ENCODE peak calls at places on chromosomes 11 and 22, in eight cellular contexts. One of them, this sample, is unnamed.
A peak's percentile ranks its signal among the peaks of the same experiment; 100 is the strongest.

GRCh38 chr11:61764606-61765260 is 12.3 kb downstream of the MYRF start:
- DNase-seq in K562: peak; percentile 59
- DNase-seq in WTC11: no peak
- DNase-seq in SK-N-SH: peak; percentile 88
- DNase-seq in IMR-90: no peak
- DNase-seq in GM12878: no peak
- DNase-seq in A549: no peak
- DNase-seq in HepG2: no peak
- DNase-seq in this sample: peak; percentile 63

GRCh38 chr22:27752771-27753170 is 48.8 kb downstream of the MN1 start:
- DNase-seq in IMR-90: no peak
- DNase-seq in SK-N-SH: no peak
- DNase-seq in K562: no peak
- DNase-seq in HepG2: no peak
- DNase-seq in WTC11: no peak
- DNase-seq in A549: peak; percentile 12
- DNase-seq in GM12878: no peak
- DNase-seq in this sample: no peak

GRCh38 chr22:50031189-50032091 is 18.9 kb upstream of the IL17REL start:
- DNase-seq in A549: no peak
- DNase-seq in GM12878: no peak
- DNase-seq in IMR-90: no peak
- DNase-seq in WTC11: no peak
- DNase-seq in HepG2: no peak
- DNase-seq in SK-N-SH: peak; percentile 33
- DNase-seq in K562: no peak
- DNase-seq in this sample: no peak

GRCh38 chr11:77071077-77071476 is 4.3 kb downstream of the CAPN5 start:
- DNase-seq in SK-N-SH: no peak
- DNase-seq in GM12878: no peak
- DNase-seq in A549: no peak
- DNase-seq in IMR-90: no peak
- DNase-seq in K562: no peak
- DNase-seq in HepG2: no peak
- DNase-seq in WTC11: no peak
- DNase-seq in this sample: no peak

GRCh38 chr11:126061707-126062678 is 673 bp downstream of the CDON start:
- DNase-seq in GM12878: no peak
- DNase-seq in HepG2: peak; percentile 66
- DNase-seq in IMR-90: peak; percentile 5
- DNase-seq in WTC11: peak; percentile 57
- DNase-seq in SK-N-SH: peak; percentile 56
- DNase-seq in K562: peak; percentile 24
- DNase-seq in A549: peak; percentile 52
- DNase-seq in this sample: peak; percentile 74

GRCh38 chr11:92882828-92883611 is 86.4 kb upstream of the MTNR1B start:
- DNase-seq in WTC11: no peak
- DNase-seq in SK-N-SH: no peak
- DNase-seq in HepG2: no peak
- DNase-seq in IMR-90: no peak
- DNase-seq in GM12878: no peak
- DNase-seq in A549: no peak
- DNase-seq in K562: peak; percentile 2
- DNase-seq in this sample: no peak

GRCh38 chr11:106794058-106794457 is 224.2 kb downstream of the GUCY1A2 start:
- DNase-seq in IMR-90: no peak
- DNase-seq in GM12878: no peak
- DNase-seq in K562: no peak
- DNase-seq in HepG2: no peak
- DNase-seq in A549: no peak
- DNase-seq in WTC11: no peak
- DNase-seq in SK-N-SH: no peak
- DNase-seq in this sample: no peak

GRCh38 chr11:74288911-74289310 is 22.5 kb downstream of the P4HA3 start:
- DNase-seq in SK-N-SH: no peak
- DNase-seq in WTC11: no peak
- DNase-seq in A549: no peak
- DNase-seq in IMR-90: no peak
- DNase-seq in K562: no peak
- DNase-seq in GM12878: no peak
- DNase-seq in HepG2: no peak
- DNase-seq in this sample: no peak

GRCh38 chr22:29145321-29146072 is 60.2 kb upstream of the EMID1 start:
- DNase-seq in IMR-90: no peak
- DNase-seq in K562: no peak
- DNase-seq in GM12878: no peak
- DNase-seq in HepG2: no peak
- DNase-seq in SK-N-SH: no peak
- DNase-seq in A549: no peak
- DNase-seq in WTC11: no peak
- DNase-seq in this sample: peak; percentile 46

GRCh38 chr22:46297151-46297819 is 615 bp downstream of the GTSE1 start:
- DNase-seq in IMR-90: peak; percentile 35
- DNase-seq in K562: peak; percentile 30
- DNase-seq in GM12878: no peak
- DNase-seq in A549: no peak
- DNase-seq in WTC11: peak; percentile 45
- DNase-seq in SK-N-SH: no peak
- DNase-seq in HepG2: peak; percentile 11
- DNase-seq in this sample: no peak

GRCh38 chr11:61092280-61092766 is 10.0 kb upstream of the CD5 start:
- DNase-seq in SK-N-SH: no peak
- DNase-seq in A549: no peak
- DNase-seq in IMR-90: no peak
- DNase-seq in K562: no peak
- DNase-seq in WTC11: no peak
- DNase-seq in HepG2: no peak
- DNase-seq in GM12878: no peak
- DNase-seq in this sample: no peak

GRCh38 chr11:118918128-118918685 is 7.5 kb downstream of the BCL9L start:
- DNase-seq in K562: peak; percentile 85
- DNase-seq in HepG2: peak; percentile 69
- DNase-seq in IMR-90: peak; percentile 91
- DNase-seq in WTC11: peak; percentile 60
- DNase-seq in GM12878: no peak
- DNase-seq in A549: peak; percentile 95
- DNase-seq in SK-N-SH: peak; percentile 53
- DNase-seq in this sample: no peak

GRCh38 chr22:49968313-49968830 is 7.8 kb downstream of the PIM3 start:
- DNase-seq in WTC11: no peak
- DNase-seq in HepG2: no peak
- DNase-seq in A549: no peak
- DNase-seq in K562: no peak
- DNase-seq in IMR-90: no peak
- DNase-seq in SK-N-SH: peak; percentile 33
- DNase-seq in GM12878: no peak
- DNase-seq in this sample: peak; percentile 46

GRCh38 chr22:40668611-40669390 is 10.5 kb upstream of the MCHR1 start:
- DNase-seq in A549: peak; percentile 70
- DNase-seq in SK-N-SH: no peak
- DNase-seq in GM12878: no peak
- DNase-seq in K562: peak; percentile 65
- DNase-seq in IMR-90: peak; percentile 89
- DNase-seq in WTC11: no peak
- DNase-seq in HepG2: peak; percentile 62
- DNase-seq in this sample: no peak

GRCh38 chr22:23781533-23781932 is 5.2 kb upstream of the SMARCB1 start:
- DNase-seq in GM12878: no peak
- DNase-seq in K562: no peak
- DNase-seq in WTC11: no peak
- DNase-seq in IMR-90: peak; percentile 65
- DNase-seq in A549: peak; percentile 29
- DNase-seq in HepG2: no peak
- DNase-seq in SK-N-SH: no peak
- DNase-seq in this sample: no peak

GRCh38 chr11:126891556-126892217 is 108.9 kb downstream of the KIRREL3 start:
- DNase-seq in A549: no peak
- DNase-seq in HepG2: no peak
- DNase-seq in IMR-90: no peak
- DNase-seq in GM12878: no peak
- DNase-seq in SK-N-SH: no peak
- DNase-seq in K562: no peak
- DNase-seq in WTC11: no peak
- DNase-seq in this sample: no peak

GRCh38 chr22:49369726-49370717 is 457.7 kb downstream of the BRD1 start:
- DNase-seq in A549: no peak
- DNase-seq in HepG2: no peak
- DNase-seq in K562: no peak
- DNase-seq in IMR-90: no peak
- DNase-seq in WTC11: peak; percentile 8
- DNase-seq in GM12878: no peak
- DNase-seq in SK-N-SH: no peak
- DNase-seq in this sample: peak; percentile 37

GRCh38 chr11:69488543-69488940 is 7.1 kb downstream of the LINC01488 start:
- DNase-seq in K562: no peak
- DNase-seq in IMR-90: no peak
- DNase-seq in A549: no peak
- DNase-seq in GM12878: no peak
- DNase-seq in WTC11: no peak
- DNase-seq in HepG2: no peak
- DNase-seq in SK-N-SH: no peak
- DNase-seq in this sample: no peak

DNA sequence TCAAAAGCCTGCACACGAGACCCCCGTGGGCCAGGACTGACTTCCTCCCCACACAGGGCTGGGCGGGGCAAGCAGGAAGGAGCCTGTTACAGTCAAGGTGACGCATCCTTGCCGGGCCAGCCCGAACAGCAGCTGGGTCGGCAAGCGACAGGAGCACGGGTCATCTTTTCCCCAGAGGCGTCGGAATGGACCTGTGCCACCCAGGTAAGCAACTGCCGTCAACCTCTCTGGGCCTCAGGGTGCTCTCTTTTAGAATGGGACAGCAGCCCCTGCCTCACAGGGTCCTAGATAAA is at the start of gene CYTH4:
- DNase-seq in HepG2: no peak
- DNase-seq in SK-N-SH: no peak
- DNase-seq in WTC11: no peak
- DNase-seq in K562: peak; percentile 44
- DNase-seq in A549: no peak
- DNase-seq in GM12878: no peak
- DNase-seq in IMR-90: no peak
- DNase-seq in this sample: no peak
- TF ChIP-seq USF2 in HepG2: no peak
- TF ChIP-seq USF2 in SK-N-SH: no peak
- TF ChIP-seq USF2 in WTC11: no peak
- TF ChIP-seq USF2 in K562: no peak
- TF ChIP-seq USF2 in A549: no peak
- TF ChIP-seq USF2 in GM12878: no peak
- TF ChIP-seq USF2 in IMR-90: no peak
- TF ChIP-seq USF2 in this sample: no peak

DNA sequence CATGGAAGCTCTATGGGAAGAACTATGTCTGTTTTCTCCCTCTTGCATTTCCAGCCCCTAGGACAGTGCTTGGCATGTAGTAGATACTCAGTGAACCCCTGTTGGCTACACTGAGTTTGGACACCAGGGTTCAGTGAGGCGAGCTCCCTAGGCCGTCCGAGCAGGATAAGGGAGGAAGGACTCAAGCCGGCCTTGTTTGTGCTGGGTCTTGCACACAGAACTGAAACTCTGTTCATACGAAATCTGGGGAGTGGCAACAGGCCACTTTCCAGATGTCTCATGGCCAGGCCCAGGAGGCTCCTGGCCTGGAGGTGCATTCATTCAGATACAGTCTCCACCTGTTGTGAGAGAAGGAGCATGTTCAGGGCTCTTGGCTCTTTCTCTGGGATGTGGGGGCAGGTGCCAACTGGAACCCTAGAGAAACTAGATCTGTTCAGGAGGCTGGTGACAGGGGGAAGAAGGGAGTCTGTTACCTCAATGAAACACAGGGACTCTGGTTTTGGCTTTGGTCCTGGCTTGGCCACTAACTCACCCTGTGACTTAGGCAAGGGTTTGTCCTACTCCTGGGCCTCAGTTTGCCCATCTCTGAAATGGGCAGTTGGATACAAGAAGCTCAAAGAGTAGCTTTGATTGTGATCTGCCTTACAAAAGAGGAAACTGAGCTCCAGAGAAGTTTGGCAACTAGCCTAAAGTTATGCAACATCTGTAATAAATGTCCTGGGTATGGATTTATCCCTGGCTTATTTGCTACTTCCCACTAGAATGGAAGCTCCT is 23.8 kb upstream of the LMO1 start:
- DNase-seq in GM12878: no peak
- DNase-seq in WTC11: no peak
- DNase-seq in K562: no peak
- DNase-seq in IMR-90: no peak
- DNase-seq in SK-N-SH: no peak
- DNase-seq in HepG2: no peak
- DNase-seq in A549: no peak
- DNase-seq in this sample: no peak
- TF ChIP-seq USF2 in GM12878: no peak
- TF ChIP-seq USF2 in WTC11: no peak
- TF ChIP-seq USF2 in K562: no peak
- TF ChIP-seq USF2 in IMR-90: no peak
- TF ChIP-seq USF2 in SK-N-SH: no peak
- TF ChIP-seq USF2 in HepG2: no peak
- TF ChIP-seq USF2 in A549: no peak
- TF ChIP-seq USF2 in this sample: no peak

GRCh38 chr11:15109602-15110001 is 5.1 kb upstream of the INSC start:
- DNase-seq in GM12878: no peak
- DNase-seq in HepG2: no peak
- DNase-seq in IMR-90: no peak
- DNase-seq in SK-N-SH: no peak
- DNase-seq in A549: no peak
- DNase-seq in WTC11: no peak
- DNase-seq in K562: no peak
- DNase-seq in this sample: no peak

GRCh38 chr11:15115686-15116085 is 963 bp downstream of the INSC start:
- DNase-seq in IMR-90: no peak
- DNase-seq in K562: no peak
- DNase-seq in GM12878: no peak
- DNase-seq in SK-N-SH: no peak
- DNase-seq in HepG2: no peak
- DNase-seq in WTC11: no peak
- DNase-seq in A549: no peak
- DNase-seq in this sample: no peak

GRCh38 chr11:15111215-15111614 is 3.5 kb upstream of the INSC start:
- DNase-seq in IMR-90: no peak
- DNase-seq in WTC11: no peak
- DNase-seq in A549: no peak
- DNase-seq in SK-N-SH: no peak
- DNase-seq in K562: no peak
- DNase-seq in HepG2: no peak
- DNase-seq in GM12878: no peak
- DNase-seq in this sample: no peak

GRCh38 chr11:15114501-15115475 is at the start of gene INSC:
- DNase-seq in IMR-90: peak; percentile 8
- DNase-seq in GM12878: no peak
- DNase-seq in K562: no peak
- DNase-seq in WTC11: peak; percentile 42
- DNase-seq in HepG2: no peak
- DNase-seq in SK-N-SH: peak; percentile 85
- DNase-seq in A549: no peak
- DNase-seq in this sample: peak; percentile 58

GRCh38 chr11:15113381-15113780 is 1.3 kb upstream of the INSC start:
- DNase-seq in K562: no peak
- DNase-seq in GM12878: peak; percentile 73
- DNase-seq in A549: no peak
- DNase-seq in HepG2: no peak
- DNase-seq in SK-N-SH: no peak
- DNase-seq in WTC11: no peak
- DNase-seq in IMR-90: no peak
- DNase-seq in this sample: no peak
- TF ChIP-seq USF2 in K562: no peak
- TF ChIP-seq USF2 in GM12878: no peak
- TF ChIP-seq USF2 in A549: no peak
- TF ChIP-seq USF2 in HepG2: no peak
- TF ChIP-seq USF2 in SK-N-SH: no peak
- TF ChIP-seq USF2 in WTC11: no peak
- TF ChIP-seq USF2 in IMR-90: no peak
- TF ChIP-seq USF2 in this sample: no peak

GRCh38 chr11:22474621-22475020 is 136.4 kb downstream of the SLC17A6 start:
- DNase-seq in WTC11: no peak
- DNase-seq in K562: no peak
- DNase-seq in IMR-90: no peak
- DNase-seq in SK-N-SH: no peak
- DNase-seq in A549: no peak
- DNase-seq in GM12878: no peak
- DNase-seq in HepG2: no peak
- DNase-seq in this sample: no peak
- TF ChIP-seq USF2 in WTC11: no peak
- TF ChIP-seq USF2 in K562: no peak
- TF ChIP-seq USF2 in IMR-90: no peak
- TF ChIP-seq USF2 in SK-N-SH: no peak
- TF ChIP-seq USF2 in A549: no peak
- TF ChIP-seq USF2 in GM12878: no peak
- TF ChIP-seq USF2 in HepG2: no peak
- TF ChIP-seq USF2 in this sample: no peak

This sample was measured in H1.